ENCODE peak calls at places on chromosomes 4 and X, in ten cellular contexts. Y, R, E, W, G, F, M, X, V and I are unnamed samples.
A peak's percentile ranks its signal among the peaks of the same experiment; 100 is the strongest.

GRCh38 chr4:66298596-66298995 is 628.3 kb upstream of the EPHA5 start:
- DNase-seq in Y (no peak), R (no peak), E (no peak), W (no peak), G (no peak), F (no peak), M (no peak), X (no peak), V (no peak), I (no peak)

GRCh38 chr4:22502895-22503814 is 12.7 kb downstream of the ADGRA3 start:
- DNase-seq in Y (no peak), R (no peak), E (no peak), W (no peak), G (no peak), F (peak; percentile 39), M (peak; percentile 40), X (no peak), V (no peak), I (no peak)

GRCh38 chrX:38717871-38718270 is 83.4 kb upstream of the MID1IP1 start:
- DNase-seq in Y (no peak), R (no peak), E (no peak), W (no peak), G (peak; percentile 9), F (peak; percentile 4), M (peak; percentile 20), X (no peak), V (no peak), I (no peak)

GRCh38 chr4:16663722-16664121 is 234.7 kb downstream of the LDB2 start:
- DNase-seq in Y (no peak), R (no peak), E (peak; percentile 29), W (no peak), G (no peak), F (no peak), M (no peak), X (no peak), V (no peak), I (no peak)

GRCh38 chr4:10182446-10183424 is 66.1 kb upstream of the WDR1 start:
- DNase-seq in Y (no peak), R (no peak), E (no peak), W (no peak), G (no peak), F (no peak), M (no peak), X (no peak), V (no peak), I (no peak)

GRCh38 chr4:54909964-54910363 is 215.4 kb downstream of the KDR start:
- DNase-seq in Y (no peak), R (no peak), E (no peak), W (no peak), G (no peak), F (peak; percentile 31), M (no peak), X (no peak), V (no peak), I (no peak)

GRCh38 chrX:39896951-39897740 is 200.6 kb downstream of the BCOR start:
- DNase-seq in Y (no peak), R (no peak), E (no peak), W (peak; percentile 54), G (no peak), F (no peak), M (peak; percentile 62), X (no peak), V (no peak), I (no peak)

GRCh38 chr4:144645621-144646522 is at the start of gene HHIP:
- DNase-seq in Y (peak; percentile 25), R (no peak), E (peak; percentile 48), W (peak; percentile 75), G (peak; percentile 15), F (peak; percentile 88), M (peak; percentile 65), X (peak; percentile 92), V (peak; percentile 25), I (peak; percentile 24)

GRCh38 chr4:3484057-3484973 is 21.2 kb downstream of the DOK7 start:
- DNase-seq in Y (no peak), R (no peak), E (no peak), W (peak; percentile 50), G (peak; percentile 23), F (no peak), M (no peak), X (peak; percentile 88), V (peak; percentile 44), I (no peak)

GRCh38 chr4:98193459-98194105 is 50.3 kb upstream of the STPG2 start:
- DNase-seq in Y (no peak), R (no peak), E (no peak), W (no peak), G (no peak), F (no peak), M (no peak), X (no peak), V (no peak), I (no peak)

GRCh38 chr4:110823251-110823650 is 200.4 kb upstream of the PITX2 start:
- DNase-seq in Y (no peak), R (no peak), E (no peak), W (no peak), G (no peak), F (no peak), M (peak; percentile 60), X (no peak), V (no peak), I (no peak)

GRCh38 chr4:128229458-128229805 is 58.2 kb downstream of the PGRMC2 start:
- DNase-seq in Y (no peak), R (no peak), E (no peak), W (no peak), G (no peak), F (no peak), M (peak; percentile 43), X (no peak), V (no peak), I (no peak)

GRCh38 chr4:159481936-159482335 is 379.1 kb downstream of the RAPGEF2 start:
- DNase-seq in Y (no peak), R (no peak), E (no peak), W (no peak), G (no peak), F (no peak), M (no peak), X (no peak), V (no peak), I (no peak)

GRCh38 chrX:115560211-115560977 is 580 bp upstream of the PLS3 start:
- DNase-seq in Y (peak; percentile 22), R (no peak), E (no peak), W (peak; percentile 34), G (peak; percentile 60), F (peak; percentile 70), M (peak; percentile 75), X (no peak), V (no peak), I (peak; percentile 30)

GRCh38 chr4:41281038-41281634 is 24.4 kb downstream of the UCHL1 start:
- DNase-seq in Y (no peak), R (no peak), E (peak; percentile 86), W (peak; percentile 46), G (peak; percentile 81), F (peak; percentile 87), M (peak; percentile 77), X (no peak), V (peak; percentile 9), I (peak; percentile 39)

GRCh38 chrX:9339603-9340569 is 125.0 kb upstream of the TBL1X start:
- DNase-seq in Y (no peak), R (no peak), E (peak; percentile 23), W (no peak), G (no peak), F (no peak), M (no peak), X (peak; percentile 40), V (peak; percentile 22), I (peak; percentile 62)

GRCh38 chrX:135923353-135923752 is 29.8 kb downstream of the SAGE1 start:
- DNase-seq in Y (no peak), R (no peak), E (no peak), W (no peak), G (peak; percentile 1), F (no peak), M (no peak), X (no peak), V (no peak), I (no peak)

GRCh38 chr4:59091376-59092142 is 1981.4 kb upstream of the IGFBP7 start:
- DNase-seq in Y (no peak), R (no peak), E (no peak), W (no peak), G (no peak), F (no peak), M (no peak), X (peak; percentile 12), V (no peak), I (peak; percentile 9)

GRCh38 chrX:45774961-45775360 is 574.3 kb upstream of the DIPK2B start:
- DNase-seq in Y (no peak), R (no peak), E (no peak), W (no peak), G (no peak), F (peak; percentile 79), M (peak; percentile 81), X (no peak), V (no peak), I (peak; percentile 83)
- H3K27ac ChIP-seq in Y (no peak overlapping the region), R (peak overlapping the region; percentile 77), E (no peak overlapping the region), W (no peak overlapping the region), G (peak overlapping the region; percentile 78), F (peak overlapping the region; percentile 44), M (peak overlapping the region; percentile 74), X (no peak overlapping the region), V (no peak overlapping the region), I (peak overlapping the region; percentile 71)

DNA sequence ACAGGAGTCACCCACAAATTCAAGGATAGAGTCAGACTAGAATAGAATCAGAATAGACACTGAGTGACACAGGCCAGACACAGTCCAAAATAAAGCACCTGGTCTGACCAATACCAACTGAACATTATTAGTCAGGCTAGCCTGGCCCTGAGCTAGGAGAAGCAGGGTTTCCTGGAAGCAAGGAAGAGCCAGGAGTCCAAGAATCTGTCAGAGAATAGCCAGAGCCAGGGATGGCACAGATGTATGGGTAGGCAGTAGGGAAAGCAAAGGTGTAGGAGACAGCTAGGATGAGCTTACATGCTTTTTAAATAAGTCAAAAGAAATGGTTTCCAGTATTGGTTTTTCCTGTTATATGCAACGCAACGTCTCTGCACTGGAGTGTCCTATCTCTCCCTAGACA is 3.7 kb downstream of the BTC start:
- DNase-seq in Y (no peak), R (no peak), E (no peak), W (no peak), G (no peak), F (no peak), M (no peak), X (no peak), V (no peak), I (no peak)
- TF ChIP-seq POLR2A in Y (no peak), R (no peak), E (no peak), W (no peak), G (no peak), F (no peak), M (no peak), X (no peak), V (no peak), I (no peak)

GRCh38 chrX:150977411-150978162 is 5.5 kb upstream of the HMGB3 start:
- DNase-seq in Y (no peak), R (no peak), E (no peak), W (no peak), G (no peak), F (no peak), M (no peak), X (no peak), V (no peak), I (no peak)
- TF ChIP-seq CTCF in Y (no peak), R (no peak), E (no peak), W (no peak), G (no peak), F (no peak), M (no peak), X (no peak), V (no peak), I (no peak)

DNA sequence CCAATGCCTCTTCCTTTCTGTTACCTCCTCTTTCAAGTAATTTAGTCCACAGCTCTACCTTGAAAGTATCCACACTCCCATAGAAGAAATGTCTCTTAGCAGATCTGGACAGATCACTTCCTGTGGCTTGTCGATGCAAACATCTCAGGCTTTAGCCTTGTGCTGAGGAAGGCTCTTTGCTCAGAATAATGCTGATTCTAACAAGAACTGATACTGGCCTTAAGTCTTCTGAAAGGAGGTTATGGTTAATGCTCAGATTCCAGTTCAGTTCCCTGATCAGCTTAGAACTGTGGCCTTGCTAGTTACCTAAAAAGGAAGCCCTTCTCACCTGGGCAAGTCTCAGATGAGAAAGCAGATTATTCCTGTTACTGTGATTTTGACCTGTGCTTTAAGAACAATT is 230.1 kb upstream of the FAT4 start:
- DNase-seq in Y (no peak), R (no peak), E (no peak), W (no peak), G (no peak), F (no peak), M (no peak), X (no peak), V (no peak), I (no peak)
- H3K27ac ChIP-seq in Y (no peak overlapping the region), R (no peak overlapping the region), E (no peak overlapping the region), W (no peak overlapping the region), G (no peak overlapping the region), F (no peak overlapping the region), M (no peak overlapping the region), X (no peak overlapping the region), V (no peak overlapping the region), I (no peak overlapping the region)